ENCODE peak calls at places on chromosomes 5 and 9, in five cellular contexts. One of them, this sample, is unnamed.

GRCh38 chr5:72256536-72256935 is 63.5 kb downstream of the MRPS27 start:
- DNase-seq in hepatocyte: no peak
- DNase-seq in colonic mucosa: no peak
- DNase-seq in mammary epithelial cell: peak; percentile 27
- DNase-seq in IMR-90: peak; percentile 31
- DNase-seq in this sample: no peak

GRCh38 chr5:59790399-59791130 is 103.0 kb downstream of the PDE4D start:
- DNase-seq in hepatocyte: no peak
- DNase-seq in colonic mucosa: no peak
- DNase-seq in IMR-90: no peak
- DNase-seq in mammary epithelial cell: no peak
- DNase-seq in this sample: no peak

GRCh38 chr5:157554180-157555030 is 21.2 kb downstream of the ADAM19 start:
- DNase-seq in colonic mucosa: no peak
- DNase-seq in hepatocyte: no peak
- DNase-seq in IMR-90: no peak
- DNase-seq in mammary epithelial cell: no peak
- DNase-seq in this sample: no peak

GRCh38 chr9:119078015-119078414 is 291.2 kb downstream of the BRINP1 start:
- DNase-seq in hepatocyte: no peak
- DNase-seq in mammary epithelial cell: no peak
- DNase-seq in colonic mucosa: no peak
- DNase-seq in IMR-90: no peak
- DNase-seq in this sample: no peak

GRCh38 chr5:113084402-113085083 is 107.9 kb downstream of the DCP2 start:
- DNase-seq in mammary epithelial cell: no peak
- DNase-seq in hepatocyte: no peak
- DNase-seq in colonic mucosa: no peak
- DNase-seq in IMR-90: no peak
- DNase-seq in this sample: no peak

GRCh38 chr5:125058185-125058826 is 311.9 kb upstream of the ZNF608 start:
- DNase-seq in colonic mucosa: no peak
- DNase-seq in hepatocyte: peak; percentile 17
- DNase-seq in mammary epithelial cell: no peak
- DNase-seq in IMR-90: peak; percentile 69
- DNase-seq in this sample: no peak

GRCh38 chr5:126471875-126472537 is 48.8 kb downstream of the GRAMD2B start:
- DNase-seq in hepatocyte: peak; percentile 44
- DNase-seq in colonic mucosa: no peak
- DNase-seq in IMR-90: peak; percentile 88
- DNase-seq in mammary epithelial cell: peak; percentile 86
- DNase-seq in this sample: no peak

GRCh38 chr5:14659821-14660607 is 4.5 kb upstream of the OTULIN start:
- DNase-seq in IMR-90: peak; percentile 89
- DNase-seq in colonic mucosa: no peak
- DNase-seq in mammary epithelial cell: peak; percentile 96
- DNase-seq in hepatocyte: no peak
- DNase-seq in this sample: peak; percentile 66

GRCh38 chr9:79408617-79409016 is 163.1 kb upstream of the TLE4 start:
- DNase-seq in hepatocyte: no peak
- DNase-seq in mammary epithelial cell: no peak
- DNase-seq in colonic mucosa: no peak
- DNase-seq in IMR-90: peak; percentile 47
- DNase-seq in this sample: no peak

GRCh38 chr9:36187414-36187813 is 3.3 kb upstream of the CLTA start:
- DNase-seq in IMR-90: peak; percentile 92
- DNase-seq in hepatocyte: no peak
- DNase-seq in colonic mucosa: no peak
- DNase-seq in mammary epithelial cell: peak; percentile 62
- DNase-seq in this sample: no peak

GRCh38 chr9:33447404-33448158 is at the start of gene AQP3:
- DNase-seq in mammary epithelial cell: peak; percentile 44
- DNase-seq in hepatocyte: peak; percentile 86
- DNase-seq in IMR-90: no peak
- DNase-seq in colonic mucosa: peak; percentile 73
- DNase-seq in this sample: peak; percentile 66

GRCh38 chr5:89703799-89704198 is 705.8 kb downstream of the CETN3 start:
- DNase-seq in hepatocyte: peak; percentile 19
- DNase-seq in mammary epithelial cell: no peak
- DNase-seq in IMR-90: no peak
- DNase-seq in colonic mucosa: no peak
- DNase-seq in this sample: no peak

GRCh38 chr5:71586052-71586940 is 844 bp upstream of the MCCC2 start:
- DNase-seq in mammary epithelial cell: peak; percentile 64
- DNase-seq in hepatocyte: peak; percentile 7
- DNase-seq in colonic mucosa: no peak
- DNase-seq in IMR-90: peak; percentile 11
- DNase-seq in this sample: peak; percentile 32

GRCh38 chr9:88179080-88179521 is 40.8 kb upstream of the SPATA31C2 start:
- DNase-seq in IMR-90: no peak
- DNase-seq in mammary epithelial cell: no peak
- DNase-seq in hepatocyte: no peak
- DNase-seq in colonic mucosa: peak; percentile 33
- DNase-seq in this sample: peak; percentile 51

GRCh38 chr9:24986331-24986730 is 440.6 kb upstream of the IZUMO3 start:
- DNase-seq in hepatocyte: no peak
- DNase-seq in colonic mucosa: no peak
- DNase-seq in IMR-90: no peak
- DNase-seq in mammary epithelial cell: no peak
- DNase-seq in this sample: no peak

GRCh38 chr9:35484406-35484805 is 5.5 kb upstream of the RUSC2 start:
- DNase-seq in mammary epithelial cell: no peak
- DNase-seq in hepatocyte: no peak
- DNase-seq in colonic mucosa: no peak
- DNase-seq in IMR-90: no peak
- DNase-seq in this sample: no peak

GRCh38 chr9:133974631-133975341 is 17.3 kb downstream of the VAV2 start:
- DNase-seq in mammary epithelial cell: no peak
- DNase-seq in IMR-90: no peak
- DNase-seq in hepatocyte: no peak
- DNase-seq in colonic mucosa: no peak
- DNase-seq in this sample: peak; percentile 93

GRCh38 chr5:57592236-57592635 is 109.6 kb upstream of the ACTBL2 start:
- DNase-seq in mammary epithelial cell: peak; percentile 77
- DNase-seq in IMR-90: peak; percentile 10
- DNase-seq in colonic mucosa: no peak
- DNase-seq in hepatocyte: no peak
- DNase-seq in this sample: no peak

GRCh38 chr5:38466444-38467189 is 89.8 kb downstream of the LIFR start:
- DNase-seq in IMR-90: no peak
- DNase-seq in mammary epithelial cell: no peak
- DNase-seq in colonic mucosa: peak; percentile 61
- DNase-seq in hepatocyte: no peak
- DNase-seq in this sample: peak; percentile 89

DNA sequence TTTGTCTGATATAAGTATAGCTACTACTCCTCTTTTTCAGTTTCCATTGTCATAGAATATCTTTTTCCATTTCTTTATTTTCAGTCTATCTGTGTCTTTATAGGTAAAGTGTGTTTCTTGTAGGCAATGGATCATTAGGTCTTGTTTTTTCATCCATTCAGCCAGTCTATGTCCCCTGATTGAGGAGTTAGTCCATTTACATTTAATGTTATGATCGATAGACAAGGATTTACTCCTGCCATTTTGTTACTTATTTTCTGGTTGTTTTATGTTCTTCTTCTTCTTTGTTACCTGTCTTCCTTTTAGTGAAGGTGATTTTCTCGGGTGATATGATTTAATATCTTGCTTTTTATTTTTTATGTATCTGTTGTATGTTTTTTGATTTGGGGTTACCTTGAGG is 169.0 kb downstream of the BARX1 start:
- DNase-seq in IMR-90: no peak
- DNase-seq in mammary epithelial cell: no peak
- DNase-seq in hepatocyte: no peak
- DNase-seq in colonic mucosa: no peak
- DNase-seq in this sample: no peak
- H3K9me3 ChIP-seq in IMR-90: no peaks in the 10 kb centered on the region
- H3K9me3 ChIP-seq in mammary epithelial cell: no peaks in the 10 kb centered on the region
- H3K9me3 ChIP-seq in hepatocyte: no peaks in the 10 kb centered on the region
- H3K9me3 ChIP-seq in colonic mucosa: no peaks in the 10 kb centered on the region
- H3K9me3 ChIP-seq in this sample: no peaks in the 10 kb centered on the region

GRCh38 chr5:5011151-5011550 is 129.0 kb upstream of the ADAMTS16 start:
- DNase-seq in mammary epithelial cell: no peak
- DNase-seq in IMR-90: no peak
- DNase-seq in colonic mucosa: no peak
- DNase-seq in hepatocyte: no peak
- DNase-seq in this sample: no peak
- H3K9me3 ChIP-seq in mammary epithelial cell: no peaks in the 10 kb centered on the region
- H3K9me3 ChIP-seq in IMR-90: peaks cover 9% of the 10 kb centered on the region
- H3K9me3 ChIP-seq in colonic mucosa: no peaks in the 10 kb centered on the region
- H3K9me3 ChIP-seq in hepatocyte: no peaks in the 10 kb centered on the region
- H3K9me3 ChIP-seq in this sample: no peaks in the 10 kb centered on the region

GRCh38 chr9:113026200-113026599 is 14.2 kb upstream of the ZNF883 start:
- DNase-seq in mammary epithelial cell: peak; percentile 27
- DNase-seq in IMR-90: peak; percentile 52
- DNase-seq in hepatocyte: no peak
- DNase-seq in colonic mucosa: no peak
- DNase-seq in this sample: no peak
- H3K9me3 ChIP-seq in mammary epithelial cell: peaks cover 5% of the 10 kb centered on the region
- H3K9me3 ChIP-seq in IMR-90: peaks cover 22% of the 10 kb centered on the region
- H3K9me3 ChIP-seq in hepatocyte: peaks cover 6% of the 10 kb centered on the region
- H3K9me3 ChIP-seq in colonic mucosa: no peaks in the 10 kb centered on the region
- H3K9me3 ChIP-seq in this sample: peaks cover 12% of the 10 kb centered on the region

DNA sequence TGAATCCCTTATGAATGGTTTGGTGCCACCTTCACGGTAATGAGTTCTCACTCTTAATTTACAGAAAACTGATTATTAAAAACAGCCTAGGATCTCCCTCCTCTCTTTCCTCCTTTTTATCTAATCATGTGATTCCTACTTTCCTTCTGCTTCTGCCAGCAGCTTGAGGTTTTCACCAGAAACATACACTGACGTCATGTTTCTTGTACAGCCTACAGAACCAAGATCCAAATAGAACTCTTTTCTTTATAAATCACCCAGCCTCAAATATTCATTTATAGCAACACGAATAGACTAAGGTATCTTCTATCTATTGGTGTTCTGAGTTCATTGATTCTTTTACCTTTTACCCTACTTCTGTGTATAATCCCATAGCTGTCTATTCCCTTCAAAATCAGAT is 388.9 kb upstream of the CDH10 start:
- DNase-seq in colonic mucosa: no peak
- DNase-seq in hepatocyte: no peak
- DNase-seq in mammary epithelial cell: no peak
- DNase-seq in IMR-90: no peak
- DNase-seq in this sample: no peak
- H3K9me3 ChIP-seq in colonic mucosa: no peaks in the 10 kb centered on the region
- H3K9me3 ChIP-seq in hepatocyte: no peaks in the 10 kb centered on the region
- H3K9me3 ChIP-seq in mammary epithelial cell: peaks cover 14% of the 10 kb centered on the region
- H3K9me3 ChIP-seq in IMR-90: peaks cover 4% of the 10 kb centered on the region
- H3K9me3 ChIP-seq in this sample: no peaks in the 10 kb centered on the region

DNA sequence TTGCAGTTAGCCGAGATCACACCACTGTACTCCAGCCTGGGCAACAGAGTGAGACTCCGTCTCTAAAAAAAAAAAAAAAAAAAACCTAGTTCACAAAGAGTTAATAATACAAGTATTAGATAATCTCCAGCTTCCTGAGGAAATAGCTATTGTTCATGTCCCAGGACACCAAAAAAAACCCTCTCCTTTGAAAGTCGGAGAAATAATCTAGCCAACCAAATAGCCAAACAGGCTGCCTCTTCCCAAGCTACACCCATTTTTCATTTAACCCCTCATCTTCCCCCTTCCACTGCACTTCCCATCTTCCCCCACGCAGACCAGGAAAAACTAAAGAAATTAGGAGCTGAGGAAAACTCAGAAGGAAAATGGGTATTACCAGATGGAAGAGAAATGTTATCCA is 23.6 kb downstream of the CNOT8 start:
- DNase-seq in hepatocyte: no peak
- DNase-seq in mammary epithelial cell: no peak
- DNase-seq in colonic mucosa: no peak
- DNase-seq in IMR-90: no peak
- DNase-seq in this sample: no peak
- H3K9me3 ChIP-seq in hepatocyte: no peaks in the 10 kb centered on the region
- H3K9me3 ChIP-seq in mammary epithelial cell: peaks cover 33% of the 10 kb centered on the region
- H3K9me3 ChIP-seq in colonic mucosa: peaks cover 11% of the 10 kb centered on the region
- H3K9me3 ChIP-seq in IMR-90: peaks cover 19% of the 10 kb centered on the region
- H3K9me3 ChIP-seq in this sample: no peaks in the 10 kb centered on the region

GRCh38 chr5:168341178-168341577 is 49.7 kb downstream of the WWC1 start:
- DNase-seq in IMR-90: peak; percentile 23
- DNase-seq in colonic mucosa: no peak
- DNase-seq in mammary epithelial cell: peak; percentile 36
- DNase-seq in hepatocyte: no peak
- DNase-seq in this sample: no peak
- H3K9me3 ChIP-seq in IMR-90: no peaks in the 10 kb centered on the region
- H3K9me3 ChIP-seq in colonic mucosa: no peaks in the 10 kb centered on the region
- H3K9me3 ChIP-seq in mammary epithelial cell: no peaks in the 10 kb centered on the region
- H3K9me3 ChIP-seq in hepatocyte: no peaks in the 10 kb centered on the region
- H3K9me3 ChIP-seq in this sample: no peaks in the 10 kb centered on the region

DNA sequence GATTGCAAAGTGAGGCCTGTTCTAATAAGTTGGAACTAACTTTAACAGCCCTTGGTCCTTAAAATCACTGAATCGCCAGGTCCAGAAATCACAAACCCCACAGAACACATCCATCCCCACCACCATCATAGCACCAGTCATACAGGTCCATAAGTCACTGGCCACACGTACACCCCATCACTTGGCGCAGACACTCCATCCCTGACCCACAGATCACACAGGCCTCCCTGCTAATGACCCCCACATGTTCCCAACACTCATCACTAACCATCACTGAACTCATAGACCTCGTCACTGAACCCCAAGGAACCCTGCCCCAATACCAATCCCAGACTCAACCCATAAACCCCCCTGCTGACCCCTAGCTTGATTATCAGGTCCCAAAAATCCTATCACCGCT is 41.2 kb upstream of the ZNF300 start:
- DNase-seq in colonic mucosa: no peak
- DNase-seq in hepatocyte: no peak
- DNase-seq in IMR-90: no peak
- DNase-seq in mammary epithelial cell: no peak
- DNase-seq in this sample: no peak
- H3K9me3 ChIP-seq in colonic mucosa: peaks cover 4% of the 10 kb centered on the region
- H3K9me3 ChIP-seq in hepatocyte: peaks cover 15% of the 10 kb centered on the region
- H3K9me3 ChIP-seq in IMR-90: peaks cover 33% of the 10 kb centered on the region
- H3K9me3 ChIP-seq in mammary epithelial cell: peaks cover 38% of the 10 kb centered on the region
- H3K9me3 ChIP-seq in this sample: no peaks in the 10 kb centered on the region

GRCh38 chr9:122418016-122418415 is 47.2 kb downstream of the PTGS1 start:
- DNase-seq in hepatocyte: no peak
- DNase-seq in mammary epithelial cell: no peak
- DNase-seq in colonic mucosa: no peak
- DNase-seq in IMR-90: no peak
- DNase-seq in this sample: no peak
- H3K9me3 ChIP-seq in hepatocyte: no peaks in the 10 kb centered on the region
- H3K9me3 ChIP-seq in mammary epithelial cell: no peaks in the 10 kb centered on the region
- H3K9me3 ChIP-seq in colonic mucosa: no peaks in the 10 kb centered on the region
- H3K9me3 ChIP-seq in IMR-90: peaks cover 18% of the 10 kb centered on the region
- H3K9me3 ChIP-seq in this sample: peaks cover 3% of the 10 kb centered on the region

DNA sequence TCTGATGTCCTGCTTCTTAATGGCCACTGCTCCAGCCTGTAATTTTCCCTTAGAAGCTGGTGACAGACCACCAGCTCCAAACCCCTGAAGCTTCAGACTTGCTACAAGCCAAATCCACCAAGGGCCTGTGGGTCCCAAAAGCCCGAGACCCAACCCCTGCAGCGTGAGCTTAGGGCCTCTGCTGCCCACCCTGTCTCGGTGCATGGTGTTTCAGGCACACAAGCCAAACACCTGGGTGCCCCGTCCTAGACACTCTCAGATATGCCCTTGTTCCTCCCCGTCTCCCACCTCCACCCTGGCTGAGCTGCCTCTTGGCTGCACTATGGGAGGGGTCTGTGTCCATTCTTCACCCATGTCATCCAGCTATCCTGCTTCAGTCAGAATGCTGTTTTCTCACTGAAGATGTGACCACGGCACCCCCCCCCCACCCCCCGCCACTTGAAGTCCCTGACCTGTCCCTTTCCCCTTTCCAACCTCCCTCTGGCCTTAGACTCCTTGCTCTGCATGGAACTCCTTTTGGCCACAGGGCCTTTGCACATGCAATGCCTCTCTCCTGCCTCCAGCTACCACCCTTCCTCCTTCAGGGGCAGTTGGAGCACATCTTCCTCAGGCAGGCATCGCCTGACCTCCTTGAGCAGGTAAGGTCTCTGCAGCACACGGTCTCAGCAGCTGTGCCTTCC is 55.8 kb downstream of the ZNF354C start:
- DNase-seq in colonic mucosa: peak; percentile 13
- DNase-seq in IMR-90: no peak
- DNase-seq in mammary epithelial cell: no peak
- DNase-seq in hepatocyte: no peak
- DNase-seq in this sample: no peak
- H3K9me3 ChIP-seq in colonic mucosa: no peaks in the 10 kb centered on the region
- H3K9me3 ChIP-seq in IMR-90: peaks cover 36% of the 10 kb centered on the region
- H3K9me3 ChIP-seq in mammary epithelial cell: peaks cover 56% of the 10 kb centered on the region
- H3K9me3 ChIP-seq in hepatocyte: no peaks in the 10 kb centered on the region
- H3K9me3 ChIP-seq in this sample: no peaks in the 10 kb centered on the region